ENCODE peak calls at places on chromosomes 4 and X, in five cellular contexts. F is upper lobe of right lung, E is mesendoderm, O is colonic mucosa, A is fibroblast of lung. U is an unnamed sample. For H3K36me3 and H3K4me1, the result is how much of the 10 kb centered on the place peaks cover.

GRCh38 chr4:130563185-130563890 is 1467.4 kb downstream of the C4orf33 start:
- DNase-seq in A (peak), E (peak), F (peak), O (peak), U (peak)

GRCh38 chrX:13283512-13283911 is 36.3 kb downstream of the ATXN3L start:
- DNase-seq in F (no peak), O (no peak), A (peak), E (peak), U (no peak)

GRCh38 chrX:53089224-53089842 is 4.6 kb upstream of the KANTR start:
- DNase-seq in O (peak), A (peak), E (peak), F (no peak), U (peak)

GRCh38 chr4:39446842-39447573 is 11.7 kb downstream of the RPL9 start:
- DNase-seq in F (peak), O (peak), A (peak), E (peak), U (peak)

GRCh38 chrX:50697691-50698090 is 116.3 kb downstream of the SHROOM4 start:
- DNase-seq in E (peak), O (no peak), F (no peak), A (peak), U (no peak)

GRCh38 chr4:4647041-4647440 is 105.2 kb upstream of the STX18 start:
- DNase-seq in F (no peak), A (peak), O (no peak), E (no peak), U (no peak)

GRCh38 chrX:3345281-3346081 is 971 bp downstream of the MXRA5 start:
- DNase-seq in E (peak), F (peak), O (peak), A (peak), U (peak)

GRCh38 chrX:70476934-70477733 is 32.5 kb downstream of the DLG3 start:
- DNase-seq in F (peak), E (peak), O (peak), A (peak), U (peak)

GRCh38 chr4:144357970-144358369 is 217.5 kb upstream of the GYPA start:
- DNase-seq in F (no peak), E (no peak), A (no peak), O (no peak), U (no peak)

GRCh38 chrX:40778861-40779575 is 43.7 kb upstream of the MED14 start:
- DNase-seq in A (peak), F (no peak), E (no peak), O (no peak), U (no peak)

GRCh38 chr4:60805500-60806313 is 394.4 kb upstream of the ADGRL3 start:
- DNase-seq in F (no peak), O (no peak), E (peak), A (peak), U (no peak)

GRCh38 chrX:150478496-150479492 is 89.6 kb upstream of the MTM1 start:
- DNase-seq in A (no peak), F (no peak), E (no peak), O (no peak), U (no peak)

GRCh38 chr4:123244233-123244632 is 152.4 kb upstream of the SPRY1 start:
- DNase-seq in O (no peak), F (peak), A (no peak), E (no peak), U (peak)

DNA sequence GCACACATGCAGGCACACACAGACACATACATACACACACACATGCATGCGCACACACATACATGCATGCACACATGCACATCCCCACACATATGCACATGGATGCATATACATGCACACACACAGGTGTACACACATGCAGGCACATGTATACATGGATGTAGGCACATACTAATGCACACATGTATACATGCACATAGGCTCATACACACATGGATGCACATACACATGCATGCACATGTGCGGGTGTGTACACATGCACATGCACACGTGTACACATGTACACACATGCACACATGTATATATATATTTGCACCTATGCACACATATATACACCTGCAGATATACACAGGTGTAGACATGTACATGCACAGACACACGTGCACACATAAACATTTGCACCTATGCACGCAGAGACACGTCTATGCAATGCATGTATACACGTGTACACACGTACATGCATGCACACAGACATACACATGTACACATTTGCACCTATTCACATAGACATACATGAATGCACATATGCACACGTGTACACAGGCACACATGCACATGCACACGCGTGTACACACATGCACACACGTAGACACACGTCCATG is 4.0 kb downstream of the PLCXD1 start:
- DNase-seq in E (no peak), A (no peak), F (no peak), O (peak), U (no peak)
- H3K36me3 ChIP-seq in E (under half), A (under half), F (under half), O (under half), U (half or more)

GRCh38 chr4:169253087-169253675 is 17.6 kb downstream of the SH3RF1 start:
- DNase-seq in A (peak), O (no peak), F (no peak), E (no peak), U (no peak)
- H3K4me1 ChIP-seq in A (under half), O (under half), F (half or more), E (under half), U (half or more)

DNA sequence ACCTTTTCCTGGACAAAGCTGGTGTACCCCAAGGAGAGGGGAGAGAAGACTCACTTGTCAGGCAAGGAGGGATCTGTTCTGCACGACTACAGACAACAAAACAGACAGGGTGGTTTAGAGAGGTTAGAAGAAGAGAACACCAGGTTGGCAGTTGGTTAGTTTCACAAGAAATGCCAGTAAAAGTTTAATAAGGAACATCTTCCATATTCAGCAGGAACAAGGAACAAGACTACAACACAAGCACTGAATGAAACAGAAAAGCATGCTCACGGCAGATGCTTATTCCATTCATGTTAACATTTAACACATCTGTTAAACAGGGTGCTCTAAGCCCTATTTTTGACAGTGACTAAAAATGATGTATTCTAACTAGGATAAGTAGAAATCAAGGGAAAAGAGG is 158.2 kb downstream of the WDFY3 start:
- DNase-seq in O (no peak), A (no peak), F (no peak), E (no peak), U (no peak)
- H3K36me3 ChIP-seq in O (under half), A (under half), F (under half), E (under half), U (under half)

GRCh38 chr4:8275511-8275910 is 6.0 kb downstream of the HTRA3 start:
- DNase-seq in A (no peak), F (no peak), E (no peak), O (no peak), U (no peak)

GRCh38 chr4:8278009-8278395 is 8.4 kb downstream of the HTRA3 start:
- DNase-seq in F (peak), E (no peak), O (no peak), A (peak), U (no peak)

GRCh38 chr4:8278421-8279287 is 9.1 kb downstream of the HTRA3 start:
- DNase-seq in F (peak), O (no peak), A (peak), E (no peak), U (no peak)

GRCh38 chr4:8276358-8277240 is 7.0 kb downstream of the HTRA3 start:
- DNase-seq in E (no peak), F (peak), A (peak), O (no peak), U (peak)

DNA sequence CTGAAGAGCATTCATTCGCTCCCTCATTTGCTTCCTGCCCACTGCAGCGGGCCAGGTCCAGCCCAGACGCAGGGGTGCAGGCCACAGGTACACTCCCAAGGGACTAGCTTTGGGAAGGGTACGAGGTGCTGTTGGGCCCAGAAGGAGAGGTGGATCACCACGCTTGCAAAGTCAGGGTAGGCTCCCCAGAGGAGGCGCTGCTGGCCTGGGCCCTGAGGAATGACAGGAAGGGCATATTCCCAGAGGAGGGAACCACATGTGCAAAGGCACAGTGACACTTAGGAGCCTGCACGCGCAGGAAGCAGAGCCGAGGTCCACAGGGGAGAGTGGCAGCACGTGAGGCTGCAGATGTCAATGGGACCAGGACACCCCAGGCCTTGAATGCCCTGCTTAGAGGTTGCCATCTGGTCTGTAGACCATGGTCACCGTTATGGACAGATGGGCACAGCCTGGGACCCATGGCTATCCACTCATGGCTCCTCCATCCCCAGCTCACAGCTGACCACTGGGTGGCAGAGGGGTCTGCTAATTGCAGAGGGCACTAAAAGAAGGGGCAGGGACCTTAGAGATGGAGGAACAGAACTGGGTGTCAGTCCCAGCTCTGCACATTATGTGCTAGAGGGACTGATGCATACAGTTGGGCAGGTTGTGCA is 7.9 kb downstream of the HTRA3 start:
- DNase-seq in O (no peak), E (no peak), F (peak), A (no peak), U (no peak)
- H3K4me1 ChIP-seq in O (under half), E (under half), F (under half), A (under half), U (under half)

GRCh38 chr4:184694412-184694956 is 39.4 kb downstream of the CENPU start:
- DNase-seq in F (no peak), E (no peak), A (no peak), O (no peak), U (no peak)
- H3K36me3 ChIP-seq in F (under half), E (under half), A (under half), O (under half), U (under half)

U was measured in stomach.